ENCODE peak calls at places on chromosomes 3 and 15, in five cellular contexts. O, S, L, M and N are unnamed samples.

GRCh38 chr3:101810023-101810415 is 31.0 kb downstream of the NXPE3 start:
- DNase-seq in L (no peak), M (no peak), S (no peak), O (no peak), N (no peak)

GRCh38 chr3:45084820-45085816 is 59.0 kb downstream of the CLEC3B start:
- DNase-seq in M (no peak), S (no peak), L (no peak), O (no peak), N (no peak)

GRCh38 chr15:51917493-51917892 is 54.1 kb downstream of the LEO1 start:
- DNase-seq in L (no peak), M (no peak), S (no peak), O (peak; percentile 47), N (no peak)

GRCh38 chr3:9686050-9686384 is 17.6 kb upstream of the CPNE9 start:
- DNase-seq in S (no peak), L (no peak), O (no peak), M (no peak), N (no peak)

GRCh38 chr3:54784021-54784420 is 143.8 kb downstream of the LRTM1 start:
- DNase-seq in M (peak; percentile 51), L (no peak), O (no peak), S (no peak), N (no peak)

GRCh38 chr3:114799789-114800188 is 347.3 kb downstream of the ZBTB20 start:
- DNase-seq in L (no peak), O (no peak), M (no peak), S (no peak), N (no peak)

GRCh38 chr3:47013231-47013630 is 33.8 kb downstream of the NBEAL2 start:
- DNase-seq in L (no peak), O (no peak), M (no peak), S (no peak), N (no peak)

GRCh38 chr3:134857356-134857755 is 62.3 kb downstream of the EPHB1 start:
- DNase-seq in L (no peak), M (no peak), O (no peak), S (no peak), N (no peak)

GRCh38 chr3:13025090-13025489 is 48.1 kb downstream of the IQSEC1 start:
- DNase-seq in S (peak; percentile 68), O (no peak), M (no peak), L (no peak), N (peak; percentile 89)

GRCh38 chr3:120615863-120616599 is 19.9 kb downstream of the NDUFB4 start:
- DNase-seq in L (no peak), S (peak; percentile 56), M (no peak), O (peak; percentile 38), N (peak; percentile 60)

GRCh38 chr15:50353251-50353998 is 1.6 kb downstream of the GABPB1 start:
- DNase-seq in M (no peak), O (peak; percentile 78), S (no peak), L (no peak), N (no peak)

GRCh38 chr3:188052229-188052965 is 101.6 kb upstream of the LPP start:
- DNase-seq in L (no peak), O (peak; percentile 36), M (peak; percentile 57), S (peak; percentile 78), N (peak; percentile 96)

GRCh38 chr3:147410518-147411234 is 1.5 kb downstream of the ZIC1 start:
- DNase-seq in S (no peak), L (no peak), O (no peak), M (no peak), N (no peak)

GRCh38 chr15:72584006-72584405 is 70.5 kb upstream of the GOLGA6B start:
- DNase-seq in O (no peak), L (no peak), M (no peak), S (no peak), N (no peak)

GRCh38 chr3:127747751-127748521 is 74.4 kb downstream of the MGLL start:
- DNase-seq in S (peak; percentile 86), M (peak; percentile 85), O (peak; percentile 79), L (no peak), N (peak; percentile 96)

GRCh38 chr3:127745656-127746399 is 73.1 kb downstream of the ABTB1 start:
- DNase-seq in L (no peak), O (no peak), M (no peak), S (no peak), N (no peak)

GRCh38 chr3:127747066-127747465 is 74.3 kb downstream of the ABTB1 start:
- DNase-seq in M (no peak), O (no peak), S (no peak), L (no peak), N (no peak)

GRCh38 chr3:127744875-127745274 is 72.1 kb downstream of the ABTB1 start:
- DNase-seq in M (no peak), O (no peak), L (no peak), S (no peak), N (no peak)

GRCh38 chr3:127746400-127747057 is 73.8 kb downstream of the ABTB1 start:
- DNase-seq in L (no peak), O (no peak), S (no peak), M (peak; percentile 72), N (no peak)
- H3K4me1 ChIP-seq in L (no peaks in the 10 kb centered on the region), O (peaks cover 26% of the 10 kb centered on the region), S (peaks cover 58% of the 10 kb centered on the region), M (peaks cover 9% of the 10 kb centered on the region), N (no peaks in the 10 kb centered on the region)

DNA sequence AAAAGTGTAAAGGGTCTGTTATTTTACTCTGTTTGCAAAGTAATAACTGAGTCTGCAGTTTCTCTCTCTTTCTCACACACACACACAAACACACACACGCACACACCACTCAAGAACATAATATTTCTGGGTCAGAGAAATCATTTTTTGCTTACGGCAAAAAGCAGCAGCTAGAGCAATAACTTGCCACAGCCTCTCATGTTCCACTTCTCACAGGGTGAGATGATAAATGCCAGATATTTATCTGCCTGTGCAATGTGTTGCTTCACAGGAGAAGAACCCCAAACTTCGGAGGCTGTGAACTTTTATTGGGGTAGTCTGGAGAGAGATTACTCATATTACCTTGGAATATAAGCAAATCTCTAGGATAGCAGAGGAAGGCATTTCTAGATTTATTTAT is 369.0 kb downstream of the NSUN3 start:
- DNase-seq in L (no peak), M (no peak), O (no peak), S (no peak), N (no peak)
- H3K4me1 ChIP-seq in L (no peaks in the 10 kb centered on the region), M (no peaks in the 10 kb centered on the region), O (peaks cover 10% of the 10 kb centered on the region), S (no peaks in the 10 kb centered on the region), N (no peaks in the 10 kb centered on the region)

GRCh38 chr15:80110920-80111319 is 41.9 kb upstream of the FAH start:
- DNase-seq in S (no peak), L (no peak), O (no peak), M (no peak), N (no peak)
- H3K4me1 ChIP-seq in S (peaks cover 55% of the 10 kb centered on the region), L (peaks cover 12% of the 10 kb centered on the region), O (peaks cover 3% of the 10 kb centered on the region), M (no peaks in the 10 kb centered on the region), N (peaks cover 23% of the 10 kb centered on the region)

DNA sequence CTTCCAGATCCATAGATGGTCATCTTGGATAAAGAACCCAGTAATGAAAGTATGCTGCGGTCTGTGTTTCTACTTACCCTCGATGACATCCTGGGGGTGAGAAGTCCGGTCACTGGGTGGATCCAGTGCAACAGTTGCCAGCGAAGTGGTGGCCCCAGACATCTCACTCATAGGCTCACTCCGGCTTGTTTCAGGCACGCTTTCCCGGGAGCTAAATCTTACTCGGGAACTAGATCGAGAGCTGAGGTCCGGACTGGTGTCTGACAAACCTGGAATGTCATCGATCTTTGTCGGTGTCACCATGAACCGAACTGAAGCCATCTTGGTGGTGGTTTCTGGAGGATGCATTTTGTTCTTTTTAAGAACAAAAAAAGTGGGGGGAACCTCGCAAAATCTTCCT is 1.2 kb downstream of the SLC12A6 start:
- DNase-seq in S (no peak), O (no peak), M (no peak), L (no peak), N (no peak)
- H3K4me1 ChIP-seq in S (peaks cover 34% of the 10 kb centered on the region), O (peaks cover 37% of the 10 kb centered on the region), M (no peaks in the 10 kb centered on the region), L (peaks cover 60% of the 10 kb centered on the region), N (peaks cover 41% of the 10 kb centered on the region)